ENCODE peak calls at places on chromosomes 16 and 17, in six cellular contexts. One of them, this sample, is unnamed.

GRCh38 chr16:1019234-1019933 is 37.8 kb downstream of the SOX8 start:
- DNase-seq in activated CD4-positive, CD25-positive, alpha-beta regulatory T cell: no peak
- DNase-seq in Caki2: no peak
- DNase-seq in skeletal muscle cell: no peak
- DNase-seq in posterior cingulate gyrus: peak; percentile 71
- DNase-seq in KBM-7: no peak
- DNase-seq in this sample: peak; percentile 27

GRCh38 chr17:28347261-28347891 is 10.0 kb downstream of the POLDIP2 start:
- DNase-seq in activated CD4-positive, CD25-positive, alpha-beta regulatory T cell: no peak
- DNase-seq in Caki2: peak; percentile 71
- DNase-seq in skeletal muscle cell: peak; percentile 65
- DNase-seq in posterior cingulate gyrus: no peak
- DNase-seq in KBM-7: no peak
- DNase-seq in this sample: no peak

GRCh38 chr16:13333336-13333735 is 431.9 kb downstream of the SHISA9 start:
- DNase-seq in activated CD4-positive, CD25-positive, alpha-beta regulatory T cell: no peak
- DNase-seq in Caki2: peak; percentile 35
- DNase-seq in skeletal muscle cell: no peak
- DNase-seq in posterior cingulate gyrus: no peak
- DNase-seq in KBM-7: no peak
- DNase-seq in this sample: no peak

GRCh38 chr17:17412331-17412730 is 64.5 kb upstream of the MED9 start:
- DNase-seq in activated CD4-positive, CD25-positive, alpha-beta regulatory T cell: no peak
- DNase-seq in Caki2: no peak
- DNase-seq in skeletal muscle cell: peak; percentile 62
- DNase-seq in posterior cingulate gyrus: no peak
- DNase-seq in KBM-7: peak; percentile 34
- DNase-seq in this sample: peak; percentile 69

GRCh38 chr17:27473748-27474609 is 17.7 kb downstream of the KSR1 start:
- DNase-seq in activated CD4-positive, CD25-positive, alpha-beta regulatory T cell: no peak
- DNase-seq in Caki2: no peak
- DNase-seq in skeletal muscle cell: no peak
- DNase-seq in posterior cingulate gyrus: no peak
- DNase-seq in KBM-7: peak; percentile 94
- DNase-seq in this sample: peak; percentile 53

GRCh38 chr17:21007646-21008045 is 35.2 kb downstream of the USP22 start:
- DNase-seq in activated CD4-positive, CD25-positive, alpha-beta regulatory T cell: no peak
- DNase-seq in Caki2: no peak
- DNase-seq in skeletal muscle cell: no peak
- DNase-seq in posterior cingulate gyrus: no peak
- DNase-seq in KBM-7: no peak
- DNase-seq in this sample: no peak

GRCh38 chr17:46977750-46978488 is 1.1 kb downstream of the RPRML start:
- DNase-seq in activated CD4-positive, CD25-positive, alpha-beta regulatory T cell: no peak
- DNase-seq in Caki2: no peak
- DNase-seq in skeletal muscle cell: no peak
- DNase-seq in posterior cingulate gyrus: no peak
- DNase-seq in KBM-7: no peak
- DNase-seq in this sample: no peak

GRCh38 chr16:30557950-30558788 is at the start of gene ZNF764:
- DNase-seq in activated CD4-positive, CD25-positive, alpha-beta regulatory T cell: peak; percentile 91
- DNase-seq in Caki2: peak; percentile 99
- DNase-seq in skeletal muscle cell: peak; percentile 83
- DNase-seq in posterior cingulate gyrus: peak; percentile 99
- DNase-seq in KBM-7: peak; percentile 97
- DNase-seq in this sample: peak; percentile 98

This sample was measured in fibroblast of villous mesenchyme.